ENCODE peak calls at places on chromosomes 7 and 10, in five cellular contexts. I is A549, R is body of pancreas, O is stomach, C is transverse colon. U is an unnamed sample.
A peak's percentile ranks its signal among the peaks of the same experiment; 100 is the strongest.

GRCh38 chr7:151451626-151452025 is 11.7 kb upstream of the CRYGN start:
- DNase-seq in C (peak; percentile 5), I (no peak), O (no peak), R (no peak), U (no peak)

GRCh38 chr10:62433901-62434300 is 59.7 kb downstream of the ZNF365 start:
- DNase-seq in C (no peak), R (no peak), O (no peak), I (no peak), U (no peak)

GRCh38 chr7:127850195-127850594 is 181.0 kb downstream of the LRRC4 start:
- DNase-seq in C (no peak), O (no peak), I (no peak), R (no peak), U (no peak)

GRCh38 chr7:71409550-71410157 is 277.7 kb downstream of the GALNT17 start:
- DNase-seq in R (no peak), C (no peak), I (no peak), O (no peak), U (no peak)

GRCh38 chr7:21146642-21147423 is 281.1 kb upstream of the SP4 start:
- DNase-seq in I (no peak), C (no peak), O (no peak), R (no peak), U (no peak)

GRCh38 chr10:102117391-102118159 is 2.6 kb downstream of the LDB1 start:
- DNase-seq in C (peak; percentile 81), I (peak; percentile 53), R (peak; percentile 90), O (peak; percentile 91), U (peak; percentile 70)

GRCh38 chr7:130961128-130961601 is 227.2 kb upstream of the KLF14 start:
- DNase-seq in R (no peak), C (peak; percentile 40), O (no peak), I (peak; percentile 82), U (no peak)

GRCh38 chr10:97459933-97460332 is 14.0 kb downstream of the ZDHHC16 start:
- DNase-seq in C (no peak), O (no peak), R (no peak), I (no peak), U (no peak)

GRCh38 chr10:132496360-132497082 is 41.1 kb upstream of the INPP5A start:
- DNase-seq in R (peak; percentile 6), I (no peak), O (no peak), C (no peak), U (no peak)

GRCh38 chr10:104559935-104560334 is 81.2 kb upstream of the SORCS3 start:
- DNase-seq in R (no peak), O (no peak), I (no peak), C (no peak), U (no peak)

GRCh38 chr10:35574924-35575352 is 30.2 kb upstream of the GJD4 start:
- DNase-seq in C (no peak), I (no peak), O (no peak), R (no peak), U (no peak)

GRCh38 chr7:133796778-133797177 is 330.4 kb upstream of the LRGUK start:
- DNase-seq in I (no peak), C (no peak), R (no peak), O (no peak), U (no peak)

GRCh38 chr7:31102151-31102972 is 50.3 kb downstream of the ADCYAP1R1 start:
- DNase-seq in O (peak; percentile 19), C (no peak), I (no peak), R (no peak), U (no peak)

GRCh38 chr10:99329891-99330674 is 927 bp downstream of the CNNM1 start:
- DNase-seq in O (peak; percentile 48), R (peak; percentile 70), I (peak; percentile 45), C (no peak), U (no peak)

GRCh38 chr10:99394761-99395386 is 35.5 kb downstream of the GOT1 start:
- DNase-seq in C (no peak), O (no peak), I (no peak), R (no peak), U (no peak)

GRCh38 chr10:121681982-121682687 is 83.9 kb upstream of the FGFR2 start:
- DNase-seq in I (no peak), C (no peak), O (no peak), R (no peak), U (no peak)

GRCh38 chr7:38594931-38595330 is 36.2 kb downstream of the AMPH start:
- DNase-seq in C (no peak), I (no peak), R (no peak), O (no peak), U (no peak)

GRCh38 chr10:70335246-70335613 is 47.2 kb downstream of the LRRC20 start:
- DNase-seq in O (no peak), I (no peak), C (no peak), R (no peak), U (no peak)

GRCh38 chr10:650691-651615 is 38.5 kb downstream of the DIP2C start:
- DNase-seq in I (no peak), R (no peak), C (no peak), O (no peak), U (no peak)
- TF ChIP-seq POLR2A in I (no peak), R (no peak), C (no peak), O (no peak), U (no peak)

GRCh38 chr10:519716-520401 is 169.6 kb downstream of the DIP2C start:
- DNase-seq in I (no peak), O (no peak), R (no peak), C (no peak), U (no peak)
- H3K4me1 ChIP-seq in I (no peaks in the 10 kb centered on the region), O (no peaks in the 10 kb centered on the region), R (peaks cover 4% of the 10 kb centered on the region), C (no peaks in the 10 kb centered on the region), U (peaks cover 22% of the 10 kb centered on the region)

GRCh38 chr7:142248-142955 is 50.0 kb upstream of the FAM20C start:
- DNase-seq in C (peak; percentile 81), O (peak; percentile 96), R (peak; percentile 98), I (no peak), U (no peak)
- TF ChIP-seq POLR2A in C (no peak), O (no peak), R (no peak), I (no peak), U (no peak)

GRCh38 chr10:32942081-32942480 is 15.9 kb downstream of the ITGB1 start:
- DNase-seq in C (no peak), I (no peak), R (no peak), O (no peak), U (no peak)
- H3K4me1 ChIP-seq in C (peaks cover 13% of the 10 kb centered on the region), I (peaks cover 100% of the 10 kb centered on the region), R (peaks cover 81% of the 10 kb centered on the region), O (peaks cover 34% of the 10 kb centered on the region), U (peaks cover 73% of the 10 kb centered on the region)

GRCh38 chr10:105605104-105605503 is 964.0 kb downstream of the SORCS3 start:
- DNase-seq in C (no peak), R (no peak), I (no peak), O (no peak), U (no peak)
- TF ChIP-seq POLR2A in C (no peak), R (no peak), I (no peak), O (no peak), U (no peak)

GRCh38 chr10:34539533-34540315 is 275.4 kb downstream of the PARD3 start:
- DNase-seq in R (no peak), I (peak; percentile 56), C (peak; percentile 19), O (no peak), U (no peak)
- H3K4me1 ChIP-seq in R (peaks cover 6% of the 10 kb centered on the region), I (peaks cover 61% of the 10 kb centered on the region), C (peaks cover 4% of the 10 kb centered on the region), O (no peaks in the 10 kb centered on the region), U (peaks cover 7% of the 10 kb centered on the region)